ENCODE peak calls at places on chromosomes 4 and X, in five cellular contexts. G, K, S, Z and H are unnamed samples.

GRCh38 chrX:9310596-9310995 is 154.3 kb upstream of the TBL1X start:
- DNase-seq in G (no peak), K (no peak), S (no peak), Z (no peak), H (no peak)

GRCh38 chr4:29423836-29424721 is 1296.1 kb upstream of the PCDH7 start:
- DNase-seq in G (no peak), K (no peak), S (no peak), Z (no peak), H (no peak)

GRCh38 chrX:74242050-74242449 is 61.9 kb upstream of the ZCCHC13 start:
- DNase-seq in G (no peak), K (no peak), S (no peak), Z (no peak), H (no peak)

GRCh38 chrX:111928457-111928856 is 52.5 kb downstream of the TRPC5OS start:
- DNase-seq in G (no peak), K (no peak), S (no peak), Z (no peak), H (no peak)

GRCh38 chrX:16113978-16114554 is 9.3 kb upstream of the GRPR start:
- DNase-seq in G (no peak), K (no peak), S (no peak), Z (no peak), H (no peak)

GRCh38 chrX:136063340-136064079 is 78.3 kb downstream of the SLC9A6 start:
- DNase-seq in G (peak; percentile 81), K (no peak), S (no peak), Z (no peak), H (no peak)

GRCh38 chr4:71066737-71067716 is 73.6 kb downstream of the DCK start:
- DNase-seq in G (no peak), K (no peak), S (no peak), Z (no peak), H (no peak)

GRCh38 chr4:112327950-112328349 is 30.8 kb downstream of the ALPK1 start:
- DNase-seq in G (no peak), K (no peak), S (no peak), Z (no peak), H (no peak)

GRCh38 chrX:15244421-15244820 is 25.5 kb downstream of the ASB9 start:
- DNase-seq in G (no peak), K (no peak), S (no peak), Z (no peak), H (no peak)

GRCh38 chrX:15055146-15055930 is 182.1 kb downstream of the MOSPD2 start:
- DNase-seq in G (no peak), K (no peak), S (no peak), Z (no peak), H (no peak)

GRCh38 chr4:184893836-184894571 is 68.2 kb upstream of the ACSL1 start:
- DNase-seq in G (no peak), K (no peak), S (no peak), Z (no peak), H (no peak)

GRCh38 chr4:126564283-126564854 is 1068.4 kb upstream of the INTU start:
- DNase-seq in G (no peak), K (no peak), S (no peak), Z (no peak), H (no peak)

GRCh38 chrX:39848900-39849299 is 248.9 kb downstream of the BCOR start:
- DNase-seq in G (no peak), K (no peak), S (no peak), Z (no peak), H (no peak)

GRCh38 chr4:175109933-175110332 is 191.8 kb downstream of the ADAM29 start:
- DNase-seq in G (no peak), K (peak; percentile 54), S (no peak), Z (no peak), H (no peak)

GRCh38 chrX:148588649-148589310 is 88.4 kb downstream of the AFF2 start:
- DNase-seq in G (no peak), K (no peak), S (no peak), Z (no peak), H (no peak)

GRCh38 chr4:92825785-92826184 is 522.0 kb downstream of the GRID2 start:
- DNase-seq in G (no peak), K (no peak), S (no peak), Z (no peak), H (no peak)

GRCh38 chr4:38366451-38366850 is 297.5 kb upstream of the KLF3 start:
- DNase-seq in G (no peak), K (no peak), S (no peak), Z (no peak), H (no peak)

GRCh38 chr4:174561556-174561955 is 39.3 kb upstream of the HPGD start:
- DNase-seq in G (no peak), K (no peak), S (no peak), Z (no peak), H (no peak)

GRCh38 chr4:33780952-33781655 is 2463.2 kb downstream of the ARAP2 start:
- DNase-seq in G (no peak), K (no peak), S (no peak), Z (no peak), H (no peak)

GRCh38 chrX:85685843-85686242 is 306.4 kb upstream of the POF1B start:
- DNase-seq in G (no peak), K (no peak), S (no peak), Z (no peak), H (no peak)

GRCh38 chr4:72969957-72970356 is 99.6 kb downstream of the COX18 start:
- DNase-seq in G (no peak), K (no peak), S (no peak), Z (no peak), H (no peak)

GRCh38 chr4:140637836-140638235 is 69.1 kb upstream of the UCP1 start:
- DNase-seq in G (no peak), K (no peak), S (no peak), Z (no peak), H (no peak)

GRCh38 chrX:9878141-9878875 is 88.8 kb upstream of the CLDN34 start:
- DNase-seq in G (no peak), K (no peak), S (no peak), Z (no peak), H (no peak)

GRCh38 chrX:150225266-150225665 is 137.9 kb upstream of the MAMLD1 start:
- DNase-seq in G (peak; percentile 26), K (no peak), S (no peak), Z (no peak), H (no peak)

GRCh38 chrX:146090732-146091131 is 273.1 kb downstream of the SLITRK2 start:
- DNase-seq in G (no peak), K (no peak), S (no peak), Z (no peak), H (no peak)

GRCh38 chr4:4843651-4844291 is 15.7 kb upstream of the MSX1 start:
- DNase-seq in G (peak; percentile 80), K (no peak), S (no peak), Z (no peak), H (no peak)

GRCh38 chr4:154416183-154416543 is 75.4 kb downstream of the DCHS2 start:
- DNase-seq in G (no peak), K (peak; percentile 69), S (no peak), Z (no peak), H (no peak)

GRCh38 chrX:151359931-151360871 is 36.8 kb upstream of the VMA21 start:
- DNase-seq in G (no peak), K (peak; percentile 79), S (no peak), Z (peak; percentile 29), H (no peak)

GRCh38 chr4:106587558-106587957 is 219.0 kb upstream of the GIMD1 start:
- DNase-seq in G (no peak), K (no peak), S (no peak), Z (no peak), H (no peak)

GRCh38 chr4:152534541-152535231 is 1.2 kb downstream of the FBXW7 start:
- DNase-seq in G (peak; percentile 89), K (peak; percentile 58), S (no peak), Z (peak; percentile 54), H (no peak)

GRCh38 chr4:162727232-162727631 is 439.5 kb downstream of the NAF1 start:
- DNase-seq in G (no peak), K (no peak), S (no peak), Z (peak; percentile 26), H (no peak)

GRCh38 chr4:28357985-28358384 is 1497.3 kb downstream of the STIM2 start:
- DNase-seq in G (no peak), K (no peak), S (no peak), Z (no peak), H (no peak)

GRCh38 chr4:94561249-94562024 is 109.7 kb downstream of the PDLIM5 start:
- DNase-seq in G (no peak), K (no peak), S (no peak), Z (no peak), H (no peak)
- H3K4me3 ChIP-seq in G (no peak overlapping the region), K (no peak overlapping the region), S (no peak overlapping the region), Z (no peak overlapping the region), H (no peak overlapping the region)

DNA sequence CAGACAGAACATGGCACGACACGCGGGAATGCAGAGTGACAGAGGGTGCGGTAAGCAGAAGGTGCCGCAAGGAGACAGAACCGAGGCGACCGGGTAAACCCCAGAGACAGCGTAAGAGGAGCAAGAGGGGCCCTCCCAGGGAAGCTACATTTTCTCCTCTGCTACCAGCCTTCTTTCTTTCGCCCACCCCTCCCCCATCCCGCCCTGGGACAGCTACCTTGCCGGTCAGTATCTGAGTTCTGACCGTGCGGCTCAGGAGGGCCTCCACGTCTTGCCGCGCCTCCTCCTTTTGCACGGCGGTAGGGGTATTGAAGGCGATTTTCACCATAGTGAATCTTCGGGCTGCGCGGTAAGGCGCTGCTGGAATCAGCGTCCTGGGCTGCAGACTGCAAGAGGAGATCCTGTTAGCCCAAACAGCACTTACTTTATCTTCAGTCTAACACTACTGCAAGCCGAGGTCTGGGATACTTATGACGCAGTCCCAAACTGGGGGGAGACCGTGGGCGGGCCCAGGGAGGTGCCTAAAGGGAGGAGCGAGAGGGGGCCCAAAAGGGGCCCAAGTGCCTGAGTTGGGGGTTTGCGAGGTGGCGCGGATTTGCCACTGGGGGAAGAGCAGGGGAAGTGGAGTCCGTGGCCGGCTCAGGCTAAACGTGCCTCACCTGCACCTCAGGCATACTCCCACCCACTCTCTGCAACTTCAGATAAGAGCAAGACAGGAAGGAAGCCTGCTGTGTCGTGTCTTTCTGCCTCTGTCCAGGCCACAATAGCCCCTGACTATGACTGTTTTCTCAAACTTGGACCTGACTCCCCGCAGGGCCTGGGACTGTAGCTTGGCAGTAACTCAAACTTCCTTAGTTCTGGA is at the start of gene ITM2A:
- DNase-seq in G (peak; percentile 87), K (peak; percentile 53), S (peak; percentile 27), Z (peak; percentile 34), H (no peak)
- TF ChIP-seq POLR2A in G (no peak), K (no peak), S (no peak), Z (no peak), H (no peak)

GRCh38 chr4:55636622-55636999 is 513 bp upstream of the NMU start:
- DNase-seq in G (no peak), K (peak; percentile 57), S (no peak), Z (no peak), H (no peak)
- H3K4me3 ChIP-seq in G (no peak overlapping the region), K (peak overlapping the region; percentile 65), S (peak overlapping the region; percentile 49), Z (peak overlapping the region; percentile 52), H (peak overlapping the region; percentile 58)

DNA sequence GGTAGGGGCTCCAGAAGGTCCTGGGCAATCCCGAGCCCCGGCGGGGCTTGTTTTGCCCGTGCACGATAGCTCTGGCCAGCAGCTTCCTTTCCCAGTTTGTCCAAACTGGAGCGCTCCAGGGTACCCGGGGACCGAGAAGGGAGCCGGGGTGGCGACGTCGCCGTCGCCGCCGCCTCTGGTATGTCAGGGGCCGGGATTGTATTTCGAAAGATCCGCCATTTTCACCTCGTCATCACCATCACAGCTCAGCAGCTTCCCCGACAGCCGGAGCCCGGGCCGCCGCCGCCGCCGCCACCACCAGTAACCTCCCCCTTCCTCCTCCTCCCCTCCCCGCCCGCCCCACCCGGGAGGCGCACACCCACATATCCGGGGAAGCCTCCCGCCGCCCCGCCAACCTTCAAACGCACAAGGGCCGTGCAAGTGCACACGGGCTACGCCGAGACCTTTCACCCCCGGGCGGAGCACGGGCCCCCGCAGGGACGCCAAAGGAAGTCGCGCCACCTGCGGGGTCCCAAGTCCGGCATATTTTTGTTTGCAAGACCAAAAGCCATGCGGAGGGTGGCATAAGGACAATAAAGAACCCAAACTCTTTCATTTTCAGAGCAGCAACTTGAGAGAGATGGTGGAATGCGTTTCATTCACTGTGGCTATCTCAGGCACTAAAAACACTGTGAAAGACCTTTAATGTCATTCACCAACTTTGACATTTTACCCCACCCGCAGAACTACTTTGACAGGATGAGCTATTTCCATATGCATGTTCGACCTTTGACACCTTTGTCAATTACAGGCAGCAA is at the start of gene LIN54:
- DNase-seq in G (peak; percentile 96), K (peak; percentile 75), S (peak; percentile 71), Z (peak; percentile 79), H (peak; percentile 45)
- TF ChIP-seq POLR2A in G (no peak), K (peak; percentile 1), S (no peak), Z (no peak), H (no peak)